ENCODE peak calls at places on chromosomes 6 and 20, in eight cellular contexts. One of them, this sample, is unnamed.
A peak's percentile ranks its signal among the peaks of the same experiment; 100 is the strongest.

GRCh38 chr20:37123441-37123840 is 27.6 kb upstream of the RBL1 start:
- DNase-seq in ELR: no peak
- DNase-seq in lower leg skin: no peak
- DNase-seq in head of caudate nucleus: no peak
- DNase-seq in activated CD4-positive, alpha-beta T cell treated with anti-CD3 and anti-CD28 coated beads for 1 hour: no peak
- DNase-seq in putamen: no peak
- DNase-seq in iPS-NIHi11: no peak
- DNase-seq in effector CD4-positive, alpha-beta T cell: no peak
- DNase-seq in this sample: no peak

GRCh38 chr6:164409309-164410009 is 899.9 kb downstream of the C6orf118 start:
- DNase-seq in ELR: no peak
- DNase-seq in lower leg skin: no peak
- DNase-seq in head of caudate nucleus: no peak
- DNase-seq in activated CD4-positive, alpha-beta T cell treated with anti-CD3 and anti-CD28 coated beads for 1 hour: no peak
- DNase-seq in putamen: no peak
- DNase-seq in iPS-NIHi11: no peak
- DNase-seq in effector CD4-positive, alpha-beta T cell: no peak
- DNase-seq in this sample: no peak

GRCh38 chr6:144007779-144008500 is at the start of gene PLAGL1:
- DNase-seq in ELR: peak; percentile 81
- DNase-seq in lower leg skin: peak; percentile 53
- DNase-seq in head of caudate nucleus: peak; percentile 21
- DNase-seq in activated CD4-positive, alpha-beta T cell treated with anti-CD3 and anti-CD28 coated beads for 1 hour: no peak
- DNase-seq in putamen: no peak
- DNase-seq in iPS-NIHi11: peak; percentile 66
- DNase-seq in effector CD4-positive, alpha-beta T cell: no peak
- DNase-seq in this sample: no peak

GRCh38 chr6:42260972-42261371 is 43.3 kb upstream of the MRPS10 start:
- DNase-seq in ELR: peak; percentile 45
- DNase-seq in lower leg skin: no peak
- DNase-seq in head of caudate nucleus: no peak
- DNase-seq in activated CD4-positive, alpha-beta T cell treated with anti-CD3 and anti-CD28 coated beads for 1 hour: peak; percentile 18
- DNase-seq in putamen: no peak
- DNase-seq in iPS-NIHi11: peak; percentile 90
- DNase-seq in effector CD4-positive, alpha-beta T cell: no peak
- DNase-seq in this sample: no peak

GRCh38 chr6:53426544-53427270 is 78.0 kb upstream of the ELOVL5 start:
- DNase-seq in ELR: no peak
- DNase-seq in lower leg skin: no peak
- DNase-seq in head of caudate nucleus: no peak
- DNase-seq in activated CD4-positive, alpha-beta T cell treated with anti-CD3 and anti-CD28 coated beads for 1 hour: no peak
- DNase-seq in putamen: no peak
- DNase-seq in iPS-NIHi11: no peak
- DNase-seq in effector CD4-positive, alpha-beta T cell: no peak
- DNase-seq in this sample: no peak

GRCh38 chr6:159114569-159114968 is 54.6 kb upstream of the FNDC1 start:
- DNase-seq in ELR: no peak
- DNase-seq in lower leg skin: no peak
- DNase-seq in head of caudate nucleus: no peak
- DNase-seq in activated CD4-positive, alpha-beta T cell treated with anti-CD3 and anti-CD28 coated beads for 1 hour: no peak
- DNase-seq in putamen: no peak
- DNase-seq in iPS-NIHi11: no peak
- DNase-seq in effector CD4-positive, alpha-beta T cell: no peak
- DNase-seq in this sample: no peak

GRCh38 chr6:38722037-38722436 is 6.9 kb downstream of the DNAH8 start:
- DNase-seq in ELR: no peak
- DNase-seq in lower leg skin: no peak
- DNase-seq in head of caudate nucleus: no peak
- DNase-seq in activated CD4-positive, alpha-beta T cell treated with anti-CD3 and anti-CD28 coated beads for 1 hour: no peak
- DNase-seq in putamen: no peak
- DNase-seq in iPS-NIHi11: no peak
- DNase-seq in effector CD4-positive, alpha-beta T cell: no peak
- DNase-seq in this sample: no peak

GRCh38 chr6:13916230-13916944 is 8.4 kb upstream of the RNF182 start:
- DNase-seq in ELR: peak; percentile 32
- DNase-seq in lower leg skin: no peak
- DNase-seq in head of caudate nucleus: no peak
- DNase-seq in activated CD4-positive, alpha-beta T cell treated with anti-CD3 and anti-CD28 coated beads for 1 hour: no peak
- DNase-seq in putamen: no peak
- DNase-seq in iPS-NIHi11: no peak
- DNase-seq in effector CD4-positive, alpha-beta T cell: no peak
- DNase-seq in this sample: no peak

GRCh38 chr6:134178230-134179044 is 126.0 kb upstream of the SLC2A12 start:
- DNase-seq in ELR: peak; percentile 98
- DNase-seq in lower leg skin: peak; percentile 90
- DNase-seq in head of caudate nucleus: peak; percentile 84
- DNase-seq in activated CD4-positive, alpha-beta T cell treated with anti-CD3 and anti-CD28 coated beads for 1 hour: peak; percentile 72
- DNase-seq in putamen: peak; percentile 90
- DNase-seq in iPS-NIHi11: peak; percentile 77
- DNase-seq in effector CD4-positive, alpha-beta T cell: peak; percentile 84
- DNase-seq in this sample: peak; percentile 93

GRCh38 chr6:148590881-148591280 is 155.9 kb upstream of the UST start:
- DNase-seq in ELR: no peak
- DNase-seq in lower leg skin: no peak
- DNase-seq in head of caudate nucleus: no peak
- DNase-seq in activated CD4-positive, alpha-beta T cell treated with anti-CD3 and anti-CD28 coated beads for 1 hour: no peak
- DNase-seq in putamen: no peak
- DNase-seq in iPS-NIHi11: no peak
- DNase-seq in effector CD4-positive, alpha-beta T cell: no peak
- DNase-seq in this sample: no peak

GRCh38 chr6:49868951-49869529 is 2.7 kb upstream of the CRISP1 start:
- DNase-seq in ELR: no peak
- DNase-seq in lower leg skin: no peak
- DNase-seq in head of caudate nucleus: no peak
- DNase-seq in activated CD4-positive, alpha-beta T cell treated with anti-CD3 and anti-CD28 coated beads for 1 hour: no peak
- DNase-seq in putamen: no peak
- DNase-seq in iPS-NIHi11: no peak
- DNase-seq in effector CD4-positive, alpha-beta T cell: no peak
- DNase-seq in this sample: no peak

This sample was measured in globus pallidus.